ENCODE peak calls at places on chromosomes 6 and 20, in eight cellular contexts. F is AG10803, I is lower lobe of right lung, N is endothelial cell, V is HFFc6, Y is cardiac fibroblast, Q is Peyer's patch, O is heart left ventricle. H is an unnamed sample.

GRCh38 chr6:14286144-14286543 is 168.6 kb downstream of the CD83 start:
- DNase-seq in F (peak; percentile 90), I (no peak), N (no peak), V (peak; percentile 85), Y (peak; percentile 94), Q (no peak), O (no peak), H (no peak)

GRCh38 chr6:70166088-70166958 is 136.6 kb downstream of the COL9A1 start:
- DNase-seq in F (peak; percentile 30), I (peak; percentile 44), N (peak; percentile 69), V (peak; percentile 8), Y (peak; percentile 49), Q (peak; percentile 57), O (no peak), H (no peak)

GRCh38 chr6:139545474-139546116 is 171.1 kb upstream of the CITED2 start:
- DNase-seq in F (peak; percentile 57), I (no peak), N (no peak), V (no peak), Y (no peak), Q (no peak), O (no peak), H (no peak)

GRCh38 chr6:168035661-168036616 is 38.5 kb downstream of the KIF25 start:
- DNase-seq in F (peak; percentile 8), I (peak; percentile 44), N (no peak), V (peak; percentile 4), Y (peak; percentile 48), Q (no peak), O (peak; percentile 60), H (no peak)

GRCh38 chr6:109491207-109491938 is 8.4 kb upstream of the ZBTB24 start:
- DNase-seq in F (no peak), I (no peak), N (no peak), V (no peak), Y (no peak), Q (no peak), O (no peak), H (no peak)

GRCh38 chr6:35019171-35019570 is 122.0 kb downstream of the TCP11 start:
- DNase-seq in F (no peak), I (peak; percentile 55), N (no peak), V (no peak), Y (no peak), Q (no peak), O (no peak), H (no peak)

GRCh38 chr6:110708295-110708965 is 106.8 kb downstream of the CDK19 start:
- DNase-seq in F (peak; percentile 57), I (no peak), N (no peak), V (peak; percentile 27), Y (peak; percentile 59), Q (no peak), O (no peak), H (no peak)

GRCh38 chr6:149234051-149234962 is 83.2 kb upstream of the TAB2 start:
- DNase-seq in F (no peak), I (no peak), N (no peak), V (peak; percentile 44), Y (peak; percentile 31), Q (no peak), O (no peak), H (no peak)

GRCh38 chr20:9068896-9069663 is at the start of gene PLCB4:
- DNase-seq in F (peak; percentile 76), I (peak; percentile 56), N (peak; percentile 34), V (peak; percentile 83), Y (peak; percentile 20), Q (peak; percentile 70), O (peak; percentile 75), H (no peak)

GRCh38 chr6:112833546-112834215 is 486.6 kb downstream of the RFPL4B start:
- DNase-seq in F (peak; percentile 38), I (no peak), N (no peak), V (no peak), Y (peak; percentile 56), Q (no peak), O (no peak), H (no peak)

GRCh38 chr20:53706511-53707031 is 112.9 kb upstream of the ZNF217 start:
- DNase-seq in F (peak; percentile 82), I (no peak), N (no peak), V (no peak), Y (peak; percentile 71), Q (no peak), O (no peak), H (no peak)

GRCh38 chr6:148389086-148389485 is 46.4 kb downstream of the SASH1 start:
- DNase-seq in F (no peak), I (no peak), N (no peak), V (no peak), Y (no peak), Q (no peak), O (no peak), H (no peak)

GRCh38 chr6:77462359-77463307 is 658 bp downstream of the HTR1B start:
- DNase-seq in F (no peak), I (peak; percentile 36), N (peak; percentile 43), V (no peak), Y (no peak), Q (no peak), O (no peak), H (no peak)

GRCh38 chr20:32537657-32538525 is 47.2 kb downstream of the NOL4L start:
- DNase-seq in F (no peak), I (no peak), N (no peak), V (no peak), Y (no peak), Q (no peak), O (peak; percentile 67), H (no peak)

GRCh38 chr6:25413506-25413905 is 134.3 kb downstream of the CARMIL1 start:
- DNase-seq in F (peak; percentile 67), I (no peak), N (no peak), V (no peak), Y (peak; percentile 61), Q (no peak), O (no peak), H (no peak)

GRCh38 chr20:13321416-13321815 is 100.3 kb downstream of the ISM1 start:
- DNase-seq in F (no peak), I (no peak), N (no peak), V (no peak), Y (no peak), Q (no peak), O (no peak), H (no peak)

GRCh38 chr20:13325796-13326340 is 104.8 kb downstream of the ISM1 start:
- DNase-seq in F (no peak), I (no peak), N (no peak), V (no peak), Y (no peak), Q (no peak), O (no peak), H (no peak)

GRCh38 chr20:13322621-13323020 is 101.5 kb downstream of the ISM1 start:
- DNase-seq in F (no peak), I (no peak), N (peak; percentile 26), V (no peak), Y (no peak), Q (no peak), O (no peak), H (no peak)

GRCh38 chr20:13322198-13322597 is 101.1 kb downstream of the ISM1 start:
- DNase-seq in F (no peak), I (no peak), N (no peak), V (no peak), Y (no peak), Q (no peak), O (no peak), H (no peak)

DNA sequence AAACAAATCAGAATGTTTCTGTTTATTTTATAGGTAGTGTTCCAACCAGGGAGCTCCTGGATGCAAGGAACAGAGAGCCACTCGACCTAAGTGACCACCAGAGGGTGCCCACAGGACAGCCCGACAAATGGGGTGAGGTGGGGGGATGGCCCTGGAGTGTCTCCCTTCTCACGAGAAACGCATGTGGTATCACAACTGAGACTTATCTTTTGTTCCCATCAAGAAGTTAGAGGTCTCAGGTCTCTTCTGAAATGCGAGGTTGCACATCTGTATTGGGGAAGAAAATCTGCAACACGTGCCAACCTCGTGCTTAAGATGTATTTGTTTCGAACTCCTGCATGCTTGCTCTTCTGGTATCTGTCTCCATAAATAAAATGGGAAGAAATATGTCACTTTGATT is 104.0 kb downstream of the ISM1 start:
- DNase-seq in F (peak; percentile 38), I (no peak), N (peak; percentile 34), V (peak; percentile 6), Y (peak; percentile 42), Q (no peak), O (no peak), H (no peak)
- TF ChIP-seq CTCF in F (peak; percentile 66), I (peak; percentile 40), N (peak; percentile 53), V (peak; percentile 78), Y (peak; percentile 55), Q (peak; percentile 38), O (peak; percentile 42), H (no peak)

GRCh38 chr20:43752561-43753301 is 25.9 kb upstream of the GTSF1L start:
- DNase-seq in F (peak; percentile 94), I (peak; percentile 68), N (no peak), V (peak; percentile 90), Y (peak; percentile 87), Q (no peak), O (peak; percentile 67), H (peak; percentile 78)

GRCh38 chr20:43750774-43751166 is 24.0 kb upstream of the GTSF1L start:
- DNase-seq in F (no peak), I (no peak), N (no peak), V (no peak), Y (no peak), Q (no peak), O (no peak), H (no peak)

GRCh38 chr20:43749734-43750294 is 23.0 kb upstream of the GTSF1L start:
- DNase-seq in F (peak; percentile 42), I (peak; percentile 89), N (peak; percentile 94), V (peak; percentile 47), Y (peak; percentile 54), Q (peak; percentile 86), O (peak; percentile 89), H (peak; percentile 70)

GRCh38 chr20:43751167-43752050 is 24.6 kb upstream of the GTSF1L start:
- DNase-seq in F (peak; percentile 67), I (no peak), N (no peak), V (peak; percentile 92), Y (peak; percentile 71), Q (no peak), O (no peak), H (peak; percentile 11)

GRCh38 chr20:43752051-43752360 is 25.2 kb upstream of the GTSF1L start:
- DNase-seq in F (no peak), I (no peak), N (no peak), V (no peak), Y (no peak), Q (no peak), O (no peak), H (no peak)
- TF ChIP-seq CTCF in F (no peak), I (no peak), N (no peak), V (no peak), Y (no peak), Q (no peak), O (no peak), H (no peak)

GRCh38 chr6:150734235-150734634 is 131.3 kb upstream of the MTHFD1L start:
- DNase-seq in F (no peak), I (no peak), N (no peak), V (no peak), Y (no peak), Q (no peak), O (no peak), H (no peak)
- TF ChIP-seq CTCF in F (no peak), I (no peak), N (no peak), V (no peak), Y (no peak), Q (no peak), O (no peak), H (no peak)

DNA sequence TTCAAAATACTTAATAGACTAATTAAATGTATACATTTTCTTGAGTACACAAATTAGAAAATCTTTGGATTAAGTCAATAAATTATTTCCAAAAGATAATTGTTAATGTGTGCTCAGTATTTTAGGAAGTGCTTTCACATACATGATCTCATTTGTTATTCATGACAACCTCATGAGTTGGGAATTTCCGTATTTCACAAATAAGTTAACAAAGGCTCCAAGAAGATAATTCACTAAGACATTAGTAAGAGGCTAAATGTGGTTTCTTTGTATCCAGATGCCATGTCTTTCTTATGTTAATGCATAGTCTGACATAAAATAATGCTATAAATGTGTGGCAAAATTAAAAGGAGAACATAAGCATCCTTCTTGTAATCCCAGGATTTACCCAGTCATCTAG is 79.5 kb upstream of the TCF21 start:
- DNase-seq in F (peak; percentile 73), I (no peak), N (no peak), V (no peak), Y (peak; percentile 57), Q (no peak), O (no peak), H (no peak)
- TF ChIP-seq CTCF in F (no peak), I (no peak), N (no peak), V (no peak), Y (no peak), Q (no peak), O (no peak), H (no peak)